ENCODE peak calls at places on chromosomes 12 and 14, in eight cellular contexts. O is fibroblast of pulmonary artery, Z is A549, A is uterus, J is AG04449, B is tibial nerve, K is neural progenitor cell, I is AG04450. P is an unnamed sample.
A peak's percentile ranks its signal among the peaks of the same experiment; 100 is the strongest.

GRCh38 chr12:8658361-8658760 is 4.3 kb downstream of the MFAP5 start:
- DNase-seq in Z (no peak), B (no peak), K (peak; percentile 34), I (no peak), O (peak; percentile 58), A (no peak), J (peak; percentile 36), P (peak; percentile 94)

GRCh38 chr12:115303751-115304309 is 619.9 kb upstream of the TBX3 start:
- DNase-seq in K (no peak), O (peak; percentile 12), B (no peak), I (peak; percentile 24), Z (no peak), A (no peak), J (no peak), P (no peak)

GRCh38 chr14:55749201-55749812 is 169.3 kb downstream of the KTN1 start:
- DNase-seq in Z (no peak), J (no peak), O (peak; percentile 68), I (no peak), A (no peak), B (no peak), K (peak; percentile 65), P (no peak)

GRCh38 chr12:120282229-120282628 is 9.5 kb downstream of the RNU4-2 start:
- DNase-seq in B (no peak), K (no peak), O (no peak), I (no peak), A (no peak), J (no peak), Z (no peak), P (no peak)

GRCh38 chr12:116693259-116694227 is 44.3 kb downstream of the SPRING1 start:
- DNase-seq in J (no peak), Z (no peak), B (no peak), A (no peak), K (peak; percentile 48), O (no peak), I (no peak), P (no peak)

GRCh38 chr12:98002887-98003493 is 512.4 kb upstream of the TMPO start:
- DNase-seq in I (no peak), Z (peak; percentile 26), A (no peak), K (peak; percentile 77), J (no peak), B (no peak), O (peak; percentile 22), P (peak; percentile 22)

GRCh38 chr14:76293923-76294322 is 82.0 kb upstream of the ESRRB start:
- DNase-seq in B (no peak), I (no peak), A (no peak), O (no peak), K (no peak), Z (no peak), J (no peak), P (no peak)

GRCh38 chr14:90720336-90720735 is 95.9 kb downstream of the TTC7B start:
- DNase-seq in Z (no peak), A (no peak), B (no peak), O (peak; percentile 16), J (no peak), I (no peak), K (no peak), P (no peak)

GRCh38 chr14:101839236-101839635 is 77.7 kb downstream of the PPP2R5C start:
- DNase-seq in A (no peak), Z (no peak), I (no peak), B (no peak), K (no peak), J (no peak), O (no peak), P (no peak)

GRCh38 chr12:13169255-13169654 is 27.3 kb upstream of the EMP1 start:
- DNase-seq in J (no peak), B (no peak), K (no peak), Z (no peak), O (no peak), I (no peak), A (no peak), P (no peak)

GRCh38 chr12:106586803-106587684 is 4.2 kb downstream of the RFX4 start:
- DNase-seq in J (no peak), Z (no peak), K (peak; percentile 81), A (no peak), B (no peak), O (no peak), I (no peak), P (no peak)

GRCh38 chr12:12653922-12654321 is 42.1 kb downstream of the GPR19 start:
- DNase-seq in B (no peak), K (no peak), Z (no peak), A (no peak), I (no peak), O (no peak), J (no peak), P (no peak)

GRCh38 chr12:91562476-91562875 is 379.9 kb upstream of the DCN start:
- DNase-seq in A (no peak), I (no peak), K (no peak), J (no peak), O (no peak), Z (no peak), B (no peak), P (no peak)

GRCh38 chr12:113183030-113183589 is 2.2 kb downstream of the DDX54 start:
- DNase-seq in O (no peak), I (no peak), Z (no peak), J (no peak), A (no peak), B (no peak), K (no peak), P (no peak)

GRCh38 chr14:50318031-50318626 is 6.0 kb downstream of the DMAC2L start:
- DNase-seq in Z (peak; percentile 56), K (peak; percentile 24), O (peak; percentile 74), A (no peak), B (no peak), J (no peak), I (no peak), P (no peak)

GRCh38 chr14:61260939-61261776 is 20.0 kb downstream of the TMEM30B start:
- DNase-seq in B (no peak), A (no peak), K (no peak), Z (no peak), I (peak; percentile 61), J (no peak), O (peak; percentile 48), P (peak; percentile 83)

GRCh38 chr12:132622437-132623071 is 4.0 kb downstream of the P2RX2 start:
- DNase-seq in A (peak; percentile 74), Z (no peak), J (peak; percentile 46), I (peak; percentile 82), O (peak; percentile 88), B (no peak), K (no peak), P (no peak)

GRCh38 chr12:29702972-29703371 is 80.8 kb downstream of the TMTC1 start:
- DNase-seq in J (no peak), Z (no peak), I (no peak), O (no peak), A (no peak), B (no peak), K (no peak), P (no peak)

GRCh38 chr12:110245278-110245868 is 35.7 kb upstream of the ATP2A2 start:
- DNase-seq in J (no peak), B (no peak), Z (no peak), K (peak; percentile 55), O (no peak), A (no peak), I (no peak), P (no peak)
- TF ChIP-seq CTCF in J (peak; percentile 18), B (peak; percentile 19), Z (peak; percentile 42), K (peak; percentile 43), O (peak; percentile 39), A (no peak), I (peak; percentile 15), P (peak; percentile 8)

GRCh38 chr14:78637903-78638302 is 467.7 kb downstream of the NRXN3 start:
- DNase-seq in K (no peak), O (no peak), B (no peak), A (no peak), Z (no peak), I (no peak), J (no peak), P (no peak)

GRCh38 chr14:78637489-78637888 is 467.3 kb downstream of the NRXN3 start:
- DNase-seq in O (no peak), J (no peak), B (no peak), Z (no peak), K (no peak), A (no peak), I (no peak), P (no peak)

GRCh38 chr14:78633747-78634146 is 463.6 kb downstream of the NRXN3 start:
- DNase-seq in I (no peak), Z (no peak), K (peak; percentile 71), J (no peak), B (no peak), A (no peak), O (no peak), P (no peak)

GRCh38 chr14:78638926-78639325 is 468.8 kb downstream of the NRXN3 start:
- DNase-seq in J (no peak), I (no peak), A (no peak), O (no peak), K (no peak), B (no peak), Z (no peak), P (no peak)
- H3K4me3 ChIP-seq in J (no peak overlapping the region), I (no peak overlapping the region), A (no peak overlapping the region), O (no peak overlapping the region), K (no peak overlapping the region), B (no peak overlapping the region), Z (no peak overlapping the region), P (no peak overlapping the region)

GRCh38 chr12:65296503-65297265 is 18.2 kb downstream of the MSRB3 start:
- DNase-seq in Z (no peak), I (no peak), K (no peak), O (no peak), B (no peak), J (no peak), A (no peak), P (no peak)

GRCh38 chr12:65300067-65300466 is 21.6 kb downstream of the MSRB3 start:
- DNase-seq in J (no peak), I (no peak), K (no peak), A (no peak), O (no peak), Z (no peak), B (no peak), P (no peak)

GRCh38 chr12:65305346-65305950 is 27.0 kb downstream of the MSRB3 start:
- DNase-seq in B (no peak), A (no peak), K (no peak), O (no peak), I (no peak), J (no peak), Z (no peak), P (no peak)

GRCh38 chr12:65302891-65303290 is 24.4 kb downstream of the MSRB3 start:
- DNase-seq in A (no peak), I (no peak), K (no peak), O (no peak), J (no peak), B (no peak), Z (no peak), P (no peak)

GRCh38 chr12:65300679-65301349 is 22.3 kb downstream of the MSRB3 start:
- DNase-seq in Z (peak; percentile 20), A (no peak), K (peak; percentile 46), J (no peak), O (peak; percentile 36), I (no peak), B (no peak), P (no peak)
- TF ChIP-seq CTCF in Z (no peak), A (peak; percentile 8), K (peak; percentile 59), J (peak; percentile 39), O (peak; percentile 42), I (peak; percentile 52), B (peak; percentile 8), P (peak; percentile 52)

DNA sequence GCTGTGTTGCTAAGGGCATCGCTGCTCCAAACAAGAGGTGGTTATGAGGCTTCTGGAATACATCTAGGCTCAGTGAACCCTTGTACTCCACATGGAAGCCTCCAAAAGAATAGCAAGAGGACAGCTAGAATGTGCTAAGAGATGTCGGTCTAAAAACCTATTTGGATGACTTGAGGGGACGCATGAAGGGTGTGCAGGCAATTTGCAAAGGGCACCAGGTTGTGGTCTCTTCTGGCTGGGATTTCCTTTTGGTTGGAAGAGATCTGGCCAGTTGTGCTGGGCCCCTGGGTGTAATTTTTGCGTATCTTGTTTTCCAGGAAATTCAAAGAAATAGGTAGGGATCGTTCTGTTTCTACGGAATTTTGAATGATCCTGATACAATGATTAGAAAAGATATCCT is 4.2 kb downstream of the TTC9 start:
- DNase-seq in B (no peak), K (no peak), Z (no peak), J (no peak), O (no peak), A (no peak), I (no peak), P (no peak)
- H3K4me3 ChIP-seq in B (no peak overlapping the region), K (no peak overlapping the region), Z (no peak overlapping the region), J (no peak overlapping the region), O (no peak overlapping the region), A (no peak overlapping the region), I (no peak overlapping the region), P (no peak overlapping the region)